ENCODE peak calls at places on chromosomes 5 and 9, in seven cellular contexts. W is H9, V is neuronal stem cell, B is H1, D is IMR-90, T is mesenchymal stem cell, Q is trophoblast cell. H is an unnamed sample.

GRCh38 chr5:136506131-136506530 is 140.8 kb upstream of the TRPC7 start:
- DNase-seq in W (peak; percentile 40), V (no peak), B (no peak), D (no peak), T (no peak), Q (no peak), H (peak; percentile 52)

GRCh38 chr9:101951598-101951997 is 213.2 kb upstream of the GRIN3A start:
- DNase-seq in W (no peak), V (no peak), B (no peak), D (no peak), T (no peak), Q (no peak), H (no peak)

GRCh38 chr9:126885089-126885753 is 24.8 kb downstream of the ZBTB34 start:
- DNase-seq in W (no peak), V (no peak), B (no peak), D (peak; percentile 42), T (peak; percentile 17), Q (no peak), H (no peak)

GRCh38 chr5:142422426-142422825 is 97.6 kb upstream of the SPRY4 start:
- DNase-seq in W (no peak), V (no peak), B (no peak), D (peak; percentile 85), T (peak; percentile 67), Q (no peak), H (no peak)

GRCh38 chr9:7770102-7770501 is 29.5 kb downstream of the DMAC1 start:
- DNase-seq in W (no peak), V (no peak), B (no peak), D (no peak), T (no peak), Q (no peak), H (no peak)

GRCh38 chr9:133135193-133135745 is 14.2 kb upstream of the RALGDS start:
- DNase-seq in W (no peak), V (no peak), B (no peak), D (peak; percentile 86), T (peak; percentile 75), Q (peak; percentile 76), H (no peak)

GRCh38 chr5:57493034-57493433 is 10.4 kb upstream of the ACTBL2 start:
- DNase-seq in W (no peak), V (no peak), B (no peak), D (no peak), T (no peak), Q (no peak), H (no peak)

GRCh38 chr5:126523818-126524522 is 71.0 kb downstream of the ALDH7A1 start:
- DNase-seq in W (no peak), V (no peak), B (no peak), D (peak; percentile 14), T (no peak), Q (no peak), H (no peak)

GRCh38 chr5:105899726-105900125 is 1771.0 kb downstream of the EFNA5 start:
- DNase-seq in W (no peak), V (no peak), B (no peak), D (no peak), T (no peak), Q (no peak), H (no peak)

GRCh38 chr9:113343732-113344231 is 3.7 kb upstream of the WDR31 start:
- DNase-seq in W (no peak), V (no peak), B (no peak), D (no peak), T (peak; percentile 96), Q (no peak), H (no peak)

GRCh38 chr9:129387822-129388221 is 209.8 kb upstream of the IER5L start:
- DNase-seq in W (no peak), V (no peak), B (no peak), D (no peak), T (no peak), Q (no peak), H (no peak)

GRCh38 chr9:137456061-137456863 is 2.9 kb downstream of the NSMF start:
- DNase-seq in W (no peak), V (no peak), B (no peak), D (peak; percentile 28), T (no peak), Q (no peak), H (no peak)

GRCh38 chr5:27830551-27830950 is 792.2 kb upstream of the CDH9 start:
- DNase-seq in W (no peak), V (no peak), B (no peak), D (no peak), T (peak; percentile 17), Q (no peak), H (peak; percentile 32)

GRCh38 chr5:112419596-112420110 is 576 bp upstream of the EPB41L4A start:
- DNase-seq in W (peak; percentile 69), V (peak; percentile 56), B (no peak), D (no peak), T (peak; percentile 34), Q (peak; percentile 59), H (peak; percentile 76)

GRCh38 chr5:156181656-156182055 is 145.3 kb upstream of the SGCD start:
- DNase-seq in W (no peak), V (no peak), B (no peak), D (peak; percentile 15), T (peak; percentile 13), Q (no peak), H (no peak)

GRCh38 chr5:79829260-79829659 is 139.6 kb downstream of the CMYA5 start:
- DNase-seq in W (peak; percentile 81), V (no peak), B (peak; percentile 21), D (no peak), T (peak; percentile 2), Q (no peak), H (peak; percentile 73)

GRCh38 chr5:14016549-14016948 is 72.1 kb upstream of the DNAH5 start:
- DNase-seq in W (no peak), V (no peak), B (no peak), D (no peak), T (no peak), Q (no peak), H (no peak)

GRCh38 chr5:173153842-173154241 is 9.5 kb downstream of the BNIP1 start:
- DNase-seq in W (no peak), V (no peak), B (no peak), D (no peak), T (no peak), Q (no peak), H (no peak)

GRCh38 chr9:73714294-73714693 is 562.6 kb downstream of the ANXA1 start:
- DNase-seq in W (no peak), V (no peak), B (no peak), D (no peak), T (peak; percentile 1), Q (no peak), H (no peak)

GRCh38 chr5:75524071-75524470 is 12.4 kb downstream of the POLK start:
- DNase-seq in W (no peak), V (no peak), B (no peak), D (no peak), T (no peak), Q (no peak), H (no peak)

GRCh38 chr9:121261107-121261460 is 6.9 kb upstream of the GSN start:
- DNase-seq in W (peak; percentile 42), V (no peak), B (no peak), D (no peak), T (peak; percentile 35), Q (no peak), H (no peak)

GRCh38 chr9:79610019-79610760 is 38.4 kb downstream of the TLE4 start:
- DNase-seq in W (no peak), V (peak; percentile 52), B (no peak), D (peak; percentile 45), T (peak; percentile 26), Q (no peak), H (no peak)

GRCh38 chr5:151223447-151224264 is at the start of gene CCDC69:
- DNase-seq in W (peak; percentile 88), V (peak; percentile 44), B (no peak), D (peak; percentile 57), T (peak; percentile 77), Q (peak; percentile 78), H (peak; percentile 90)

GRCh38 chr9:70519912-70520724 is 105.7 kb upstream of the KLF9 start:
- DNase-seq in W (no peak), V (no peak), B (no peak), D (no peak), T (no peak), Q (no peak), H (no peak)

GRCh38 chr9:108724122-108724521 is 131.7 kb downstream of the ACTL7B start:
- DNase-seq in W (no peak), V (no peak), B (no peak), D (no peak), T (no peak), Q (no peak), H (no peak)

GRCh38 chr9:108724669-108725068 is 131.1 kb downstream of the ACTL7B start:
- DNase-seq in W (no peak), V (no peak), B (no peak), D (no peak), T (no peak), Q (no peak), H (peak; percentile 4)

GRCh38 chr9:108722396-108722795 is 133.4 kb downstream of the ACTL7B start:
- DNase-seq in W (no peak), V (no peak), B (no peak), D (no peak), T (no peak), Q (peak; percentile 41), H (no peak)

GRCh38 chr9:108720191-108720642 is 135.6 kb downstream of the ACTL7B start:
- DNase-seq in W (no peak), V (no peak), B (no peak), D (no peak), T (no peak), Q (no peak), H (no peak)
- H3K27ac ChIP-seq in W (no peak overlapping the region), V (no peak overlapping the region), B (no peak overlapping the region), D (no peak overlapping the region), T (no peak overlapping the region), Q (no peak overlapping the region), H (no peak overlapping the region)

DNA sequence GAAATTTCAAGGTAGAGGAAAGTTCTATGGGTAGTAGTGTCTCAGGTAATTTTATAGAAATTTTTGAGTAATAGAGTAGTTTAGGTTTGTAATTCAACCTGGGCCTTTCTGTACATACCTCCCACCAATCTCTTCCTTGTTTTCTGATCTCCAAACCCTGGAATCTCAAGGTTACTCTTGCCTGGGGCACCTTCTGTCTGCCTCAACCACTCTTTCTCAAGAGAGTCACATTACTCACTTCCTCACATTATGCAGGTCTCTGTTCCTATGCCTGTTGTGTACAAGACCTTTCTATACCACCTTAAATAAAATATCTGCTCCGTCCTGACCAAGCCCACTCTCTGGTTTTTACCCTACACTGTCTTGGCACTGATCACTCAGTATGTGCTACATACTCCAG is 412.6 kb upstream of the CTNND2 start:
- DNase-seq in W (no peak), V (no peak), B (no peak), D (no peak), T (no peak), Q (peak; percentile 58), H (peak; percentile 40)
- H2BK120ac ChIP-seq in W (no peak overlapping the region), V (no peak overlapping the region), B (no peak overlapping the region), D (no peak overlapping the region), T (no peak overlapping the region), Q (no peak overlapping the region), H (no peak overlapping the region)

GRCh38 chr9:131121346-131121745 is 4.0 kb upstream of the NUP214 start:
- DNase-seq in W (no peak), V (no peak), B (no peak), D (no peak), T (no peak), Q (no peak), H (no peak)
- H3K27ac ChIP-seq in W (no peak overlapping the region), V (no peak overlapping the region), B (no peak overlapping the region), D (no peak overlapping the region), T (peak overlapping the region; percentile 78), Q (no peak overlapping the region), H (no peak overlapping the region)

DNA sequence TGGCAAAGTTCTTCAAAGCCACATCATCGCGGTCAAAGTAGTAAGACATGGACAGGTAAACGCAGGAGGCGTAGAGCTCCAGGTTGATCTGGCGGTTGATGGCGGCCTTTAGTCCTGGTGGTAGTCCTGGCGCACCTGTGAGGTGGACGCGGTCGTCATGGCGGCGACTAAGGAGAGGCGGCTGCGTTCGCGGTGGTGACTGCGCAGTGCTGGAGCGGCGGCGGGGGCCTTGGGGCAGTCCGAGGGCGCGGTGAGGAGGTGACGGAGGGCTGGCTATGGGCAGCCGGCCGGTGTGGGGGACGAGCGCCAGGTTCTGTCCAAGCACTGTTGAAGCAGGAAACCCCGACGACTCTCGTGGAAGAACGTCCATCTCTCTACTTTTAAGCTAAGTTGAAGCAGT is 136.8 kb downstream of the BASP1 start:
- DNase-seq in W (no peak), V (no peak), B (no peak), D (no peak), T (no peak), Q (no peak), H (no peak)
- H2BK120ac ChIP-seq in W (no peak overlapping the region), V (no peak overlapping the region), B (no peak overlapping the region), D (no peak overlapping the region), T (no peak overlapping the region), Q (no peak overlapping the region), H (no peak overlapping the region)

H was measured in mesendoderm.